ENCODE peak calls at places on chromosome 7, in four cellular contexts. Q, K, S and P are unnamed samples. For H3K27me3, the result is how much of the 10 kb centered on the place peaks cover.

GRCh38 chr7:41421056-41421455 is 281.8 kb downstream of the INHBA start:
- DNase-seq in S (no peak), K (no peak), Q (no peak), P (no peak)

GRCh38 chr7:7395785-7396184 is 139.9 kb downstream of the COL28A1 start:
- DNase-seq in S (no peak), K (no peak), Q (no peak), P (no peak)

GRCh38 chr7:155959894-155960293 is 147.6 kb upstream of the SHH start:
- DNase-seq in K (no peak), Q (no peak), S (peak), P (peak)

GRCh38 chr7:106165328-106165727 is 53.2 kb upstream of the SYPL1 start:
- DNase-seq in S (no peak), K (no peak), Q (no peak), P (no peak)

GRCh38 chr7:33750177-33750576 is 155.2 kb upstream of the BMPER start:
- DNase-seq in Q (no peak), K (no peak), S (no peak), P (no peak)

GRCh38 chr7:380226-380550 is 90.2 kb downstream of the FOXL3 start:
- DNase-seq in K (no peak), Q (no peak), S (peak), P (no peak)

GRCh38 chr7:55065511-55066229 is 46.9 kb downstream of the EGFR start:
- DNase-seq in K (no peak), Q (no peak), S (no peak), P (no peak)

GRCh38 chr7:157475095-157475494 is 138.3 kb downstream of the DNAJB6 start:
- DNase-seq in Q (no peak), S (no peak), K (no peak), P (peak)

GRCh38 chr7:154409703-154410311 is 357.6 kb downstream of the DPP6 start:
- DNase-seq in K (no peak), S (no peak), Q (no peak), P (no peak)

GRCh38 chr7:107162466-107162865 is 6.3 kb upstream of the HBP1 start:
- DNase-seq in S (no peak), K (no peak), Q (no peak), P (no peak)

GRCh38 chr7:55405856-55406541 is 40.9 kb downstream of the LANCL2 start:
- DNase-seq in S (peak), K (no peak), Q (peak), P (no peak)

GRCh38 chr7:130127404-130128395 is 57.4 kb downstream of the KLHDC10 start:
- DNase-seq in K (no peak), S (no peak), Q (no peak), P (no peak)

GRCh38 chr7:33905389-33906032 is at the start of gene BMPER:
- DNase-seq in Q (peak), K (no peak), S (peak), P (peak)

GRCh38 chr7:50351267-50351666 is 46.8 kb downstream of the IKZF1 start:
- DNase-seq in S (no peak), Q (no peak), K (no peak), P (no peak)

GRCh38 chr7:20562461-20562860 is 53.0 kb upstream of the ABCB5 start:
- DNase-seq in Q (no peak), S (no peak), K (no peak), P (no peak)

GRCh38 chr7:26555971-26556830 is 264.5 kb downstream of the SNX10 start:
- DNase-seq in S (no peak), K (no peak), Q (no peak), P (no peak)

GRCh38 chr7:128738570-128739047 is 550 bp upstream of the CALU start:
- DNase-seq in S (no peak), K (no peak), Q (no peak), P (no peak)

GRCh38 chr7:75725306-75725705 is 13.4 kb downstream of the HIP1 start:
- DNase-seq in K (no peak), S (no peak), Q (no peak), P (no peak)

GRCh38 chr7:154856737-154857136 is 146.2 kb downstream of the PAXIP1 start:
- DNase-seq in Q (no peak), S (no peak), K (no peak), P (peak)

GRCh38 chr7:76403780-76404494 is 5.6 kb downstream of the SSC4D start:
- DNase-seq in K (no peak), Q (no peak), S (no peak), P (no peak)

GRCh38 chr7:6294839-6295238 is 22.4 kb upstream of the CYTH3 start:
- DNase-seq in Q (no peak), S (no peak), K (no peak), P (no peak)

GRCh38 chr7:123995617-123996326 is 37.1 kb downstream of the TMEM229A start:
- DNase-seq in Q (no peak), S (no peak), K (no peak), P (no peak)

GRCh38 chr7:1669954-1670893 is at the start of gene ELFN1:
- DNase-seq in S (no peak), Q (no peak), K (no peak), P (peak)

GRCh38 chr7:30430777-30431176 is 47.8 kb downstream of the NOD1 start:
- DNase-seq in K (no peak), S (no peak), Q (no peak), P (peak)
- H3K27ac ChIP-seq in K (peak), S (peak), Q (no peak), P (peak)

GRCh38 chr7:16847381-16847860 is 34.4 kb downstream of the AGR3 start:
- DNase-seq in S (peak), Q (no peak), K (no peak), P (no peak)
- TF ChIP-seq EP300 in S (no peak), Q (no peak), K (no peak), P (no peak)

GRCh38 chr7:24834150-24834798 is 77.0 kb upstream of the GSDME start:
- DNase-seq in K (no peak), S (no peak), Q (no peak), P (no peak)
- H3K27me3 ChIP-seq in K (under half), S (under half), Q (under half), P (under half)

DNA sequence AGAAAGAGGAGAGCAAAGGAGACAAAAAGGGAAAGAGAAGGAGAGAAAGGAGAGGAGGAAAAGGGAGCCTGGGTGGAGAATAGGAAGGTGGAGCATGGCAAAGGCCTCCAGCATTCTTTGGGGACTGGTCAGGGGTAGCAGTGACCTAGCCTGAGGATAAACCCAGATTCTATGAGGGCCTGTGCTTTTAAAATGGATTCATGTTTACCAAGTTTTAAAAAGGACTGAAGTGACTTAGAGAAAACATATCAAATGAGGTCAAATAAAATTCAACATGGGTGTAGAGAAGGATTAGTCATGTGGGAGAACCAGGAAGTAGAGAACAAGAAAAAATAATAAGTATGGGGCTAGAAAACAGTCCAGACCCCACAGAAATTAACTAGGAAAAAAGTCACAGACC is 20.7 kb downstream of the CREB3L2 start:
- DNase-seq in Q (no peak), K (no peak), S (no peak), P (no peak)
- H3K27ac ChIP-seq in Q (no peak), K (peak), S (peak), P (peak)